ENCODE peak calls at places on chromosomes 6 and 20, in four cellular contexts. D is HepG2, B is GM12878, V is K562. N is an unnamed sample.
A peak's percentile ranks its signal among the peaks of the same experiment; 100 is the strongest.

GRCh38 chr20:44111712-44112335 is 75.2 kb downstream of the JPH2 start:
- DNase-seq in V (no peak), B (no peak), D (no peak), N (no peak)

GRCh38 chr6:83853178-83853967 is at the start of gene RIPPLY2:
- DNase-seq in B (no peak), D (no peak), V (no peak), N (peak; percentile 50)

GRCh38 chr6:116764557-116764960 is 960 bp downstream of the FAM162B start:
- DNase-seq in V (no peak), B (no peak), D (no peak), N (no peak)

GRCh38 chr6:56951049-56951816 is 3.7 kb upstream of the BEND6 start:
- DNase-seq in V (peak; percentile 45), B (no peak), D (no peak), N (no peak)

GRCh38 chr6:15063253-15063853 is 182.5 kb upstream of the JARID2 start:
- DNase-seq in B (no peak), V (peak; percentile 47), D (peak; percentile 31), N (no peak)

GRCh38 chr6:25248100-25248499 is 31.1 kb upstream of the CARMIL1 start:
- DNase-seq in V (no peak), D (no peak), B (no peak), N (no peak)

GRCh38 chr6:112522600-112522999 is 175.5 kb downstream of the RFPL4B start:
- DNase-seq in V (no peak), D (no peak), B (no peak), N (no peak)

GRCh38 chr6:27163858-27164257 is 83.6 kb upstream of the PRSS16 start:
- DNase-seq in B (no peak), V (no peak), D (no peak), N (no peak)

GRCh38 chr20:10282930-10283556 is 64.4 kb downstream of the SNAP25 start:
- DNase-seq in V (no peak), B (no peak), D (no peak), N (no peak)

GRCh38 chr6:149862901-149863595 is 1.1 kb downstream of the LRP11 start:
- DNase-seq in B (no peak), V (peak; percentile 76), D (peak; percentile 38), N (peak; percentile 64)

GRCh38 chr20:53623454-53624206 is 30.0 kb upstream of the ZNF217 start:
- DNase-seq in D (peak; percentile 77), B (peak; percentile 60), V (peak; percentile 86), N (peak; percentile 61)

GRCh38 chr6:151974061-151974617 is 166.7 kb downstream of the ESR1 start:
- DNase-seq in B (no peak), D (no peak), V (no peak), N (no peak)

GRCh38 chr20:48422242-48422960 is 405.4 kb downstream of the PREX1 start:
- DNase-seq in D (no peak), B (no peak), V (no peak), N (no peak)

GRCh38 chr6:35072698-35073055 is 68.5 kb downstream of the TCP11 start:
- DNase-seq in B (no peak), V (no peak), D (no peak), N (no peak)

GRCh38 chr6:29589423-29590048 is 4.6 kb downstream of the OR2H2 start:
- DNase-seq in B (peak; percentile 12), D (peak; percentile 40), V (peak; percentile 74), N (peak; percentile 57)

GRCh38 chr6:43938178-43939101 is 168.4 kb downstream of the VEGFA start:
- DNase-seq in D (no peak), V (no peak), B (no peak), N (no peak)

GRCh38 chr20:25177890-25178321 is 17.6 kb upstream of the ENTPD6 start:
- DNase-seq in V (no peak), D (no peak), B (no peak), N (no peak)
- TF ChIP-seq TARDBP in V (no peak), D (no peak), B (no peak), N (no peak)

GRCh38 chr6:31452859-31453258 is 45.1 kb upstream of the MICB start:
- DNase-seq in V (no peak), D (no peak), B (no peak), N (no peak)

GRCh38 chr6:31450736-31451135 is 47.2 kb upstream of the MICB start:
- DNase-seq in B (no peak), V (no peak), D (no peak), N (no peak)

GRCh38 chr6:31453259-31453658 is 44.7 kb upstream of the MICB start:
- DNase-seq in D (no peak), V (no peak), B (no peak), N (no peak)
- TF ChIP-seq TARDBP in D (no peak), V (no peak), B (no peak), N (no peak)

GRCh38 chr6:129889580-129889979 is 28.5 kb upstream of the TMEM244 start:
- DNase-seq in D (no peak), B (no peak), V (no peak), N (no peak)

GRCh38 chr6:129890164-129890563 is 29.0 kb upstream of the TMEM244 start:
- DNase-seq in D (no peak), B (no peak), V (peak; percentile 14), N (no peak)

GRCh38 chr6:129893513-129894098 is 32.5 kb upstream of the TMEM244 start:
- DNase-seq in B (no peak), D (no peak), V (peak; percentile 46), N (no peak)

GRCh38 chr6:129886401-129887155 is 25.5 kb upstream of the TMEM244 start:
- DNase-seq in V (no peak), B (no peak), D (no peak), N (no peak)

DNA sequence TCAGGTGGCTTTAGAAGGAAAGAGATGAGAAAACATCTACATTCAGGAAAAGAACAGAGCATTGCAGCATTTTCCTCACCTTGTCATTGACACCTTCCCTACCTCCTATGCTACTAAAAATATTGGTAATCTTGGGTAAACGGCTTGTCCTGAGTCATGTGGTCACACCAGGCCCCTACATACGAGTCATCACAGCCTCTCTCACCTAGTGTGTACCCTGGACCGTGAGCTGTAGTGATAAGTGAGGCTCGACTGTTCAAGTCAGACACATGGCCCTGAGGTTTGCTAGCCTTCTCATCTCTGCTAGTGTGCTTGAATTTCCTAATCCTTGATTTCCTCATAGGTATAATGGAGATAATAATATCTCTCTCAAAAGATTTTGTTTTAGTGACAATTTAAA is 29.6 kb upstream of the TMEM244 start:
- DNase-seq in B (no peak), V (peak; percentile 49), D (no peak), N (no peak)
- TF ChIP-seq TARDBP in B (no peak), V (no peak), D (no peak), N (no peak)

GRCh38 chr6:167578371-167578901 is 248.3 kb upstream of the AFDN start:
- DNase-seq in V (no peak), D (no peak), B (no peak), N (no peak)

GRCh38 chr6:167580512-167580911 is 246.2 kb upstream of the AFDN start:
- DNase-seq in B (no peak), D (no peak), V (no peak), N (no peak)

GRCh38 chr6:167579786-167580370 is 246.8 kb upstream of the AFDN start:
- DNase-seq in B (no peak), V (no peak), D (no peak), N (no peak)

GRCh38 chr6:167583412-167583811 is 243.3 kb upstream of the AFDN start:
- DNase-seq in D (no peak), V (no peak), B (no peak), N (no peak)

GRCh38 chr6:167581637-167582036 is 245.1 kb upstream of the AFDN start:
- DNase-seq in D (no peak), V (no peak), B (no peak), N (no peak)
- TF ChIP-seq TARDBP in D (no peak), V (no peak), B (no peak), N (no peak)

DNA sequence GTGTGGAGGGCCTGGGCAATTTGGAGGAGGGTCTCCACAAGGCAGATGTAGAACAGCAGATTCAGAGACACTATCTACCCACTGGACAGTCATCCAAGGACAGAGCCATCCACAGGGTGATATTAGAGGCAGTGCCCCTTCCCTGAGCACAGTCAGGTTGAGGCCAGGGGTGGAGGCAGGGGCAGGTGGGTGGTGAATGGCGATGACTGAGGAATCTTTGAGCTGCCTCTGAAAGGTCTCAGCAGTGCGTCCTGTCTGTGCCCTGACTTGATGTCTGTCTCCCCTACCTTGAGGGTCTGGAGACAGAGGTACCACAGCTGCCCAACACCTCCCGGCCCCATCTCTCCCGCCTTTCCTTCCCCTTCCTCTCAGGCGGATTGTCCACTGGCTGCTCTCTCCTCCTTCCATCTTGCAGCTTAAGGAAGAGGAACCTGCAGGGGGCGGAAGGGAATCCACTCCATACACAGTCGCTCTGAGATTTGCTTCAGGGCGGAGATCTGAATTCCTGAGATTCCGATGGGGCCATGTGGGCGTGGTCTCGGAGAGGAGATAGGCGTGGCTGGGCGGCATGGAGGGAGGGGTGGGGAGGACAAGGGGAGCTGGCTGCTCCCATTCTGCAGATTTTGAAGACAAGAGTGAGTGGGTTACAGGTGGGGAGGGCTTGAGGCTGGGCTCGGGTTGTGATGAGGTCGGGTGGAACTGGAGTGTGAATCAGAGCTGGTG is 1.7 kb downstream of the MUCL3 start:
- DNase-seq in D (peak; percentile 86), B (no peak), V (peak; percentile 83), N (peak; percentile 84)
- TF ChIP-seq TARDBP in D (peak; percentile 24), B (no peak), V (peak; percentile 33), N (no peak)

DNA sequence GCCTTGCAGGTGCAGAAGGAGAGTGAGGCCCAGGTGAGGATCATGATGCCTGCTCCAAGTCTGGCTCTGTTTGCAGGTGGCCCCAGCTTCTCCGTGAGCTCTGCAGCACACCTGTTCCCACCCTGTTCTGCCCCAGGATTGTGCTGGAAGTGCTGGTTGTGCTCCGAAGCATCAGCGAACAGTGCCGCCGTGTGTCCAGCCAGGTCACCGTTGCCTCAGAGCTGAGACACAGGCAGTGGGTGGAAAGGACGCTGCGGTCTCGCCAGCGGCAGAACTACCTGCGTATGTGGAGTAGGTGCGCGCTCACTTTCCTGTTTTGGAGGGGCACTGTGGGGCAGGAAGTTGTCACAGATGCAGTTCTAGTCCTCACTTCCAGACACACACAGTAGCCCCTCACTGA is 25.0 kb downstream of the ERMARD start:
- DNase-seq in B (no peak), V (no peak), D (no peak), N (no peak)
- TF ChIP-seq TARDBP in B (no peak), V (no peak), D (no peak), N (no peak)

GRCh38 chr6:89637960-89638319 is 607 bp downstream of the LYRM2 start:
- DNase-seq in V (peak; percentile 19), B (no peak), D (no peak), N (no peak)
- TF ChIP-seq TARDBP in V (no peak), B (no peak), D (no peak), N (no peak)

DNA sequence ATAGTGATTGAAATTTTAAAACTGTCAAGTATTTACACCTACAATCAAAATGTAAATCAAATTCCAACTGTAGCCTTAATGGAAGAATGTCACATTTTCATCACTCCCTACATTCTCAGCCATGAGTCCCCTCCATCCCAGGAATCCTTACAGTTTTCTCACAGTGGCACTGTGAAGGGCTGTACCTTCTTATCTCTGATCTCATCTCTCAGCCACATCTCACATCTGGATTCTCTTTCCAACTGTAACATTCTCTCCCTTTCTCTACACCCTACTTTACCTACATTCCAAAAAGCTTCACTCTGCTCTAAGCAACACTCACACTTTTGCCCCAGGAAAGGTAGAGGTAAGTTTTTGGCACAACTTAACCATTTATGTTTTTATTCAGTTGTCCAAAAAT is 8.9 kb upstream of the MARCKS start:
- DNase-seq in B (no peak), V (no peak), D (no peak), N (no peak)
- TF ChIP-seq TARDBP in B (no peak), V (no peak), D (no peak), N (no peak)

N was measured in HEK293T.